ENCODE peak calls at places on chromosomes 12 and 14, in four cellular contexts. H is astrocyte of the cerebellum; P is left lung; X is CD8-positive, alpha-beta T cell. C is an unnamed sample.

GRCh38 chr12:49236423-49236822 is 28.5 kb upstream of the TUBA1C start:
- DNase-seq in H (no peak), P (no peak), X (no peak), C (no peak)

GRCh38 chr14:102986810-102987579 is 64.5 kb downstream of the AMN start:
- DNase-seq in H (peak; percentile 22), P (peak; percentile 13), X (no peak), C (no peak)

GRCh38 chr12:47838286-47838931 is 18.7 kb upstream of the HDAC7 start:
- DNase-seq in H (no peak), P (no peak), X (no peak), C (no peak)

GRCh38 chr12:113439606-113440030 is 17.4 kb downstream of the SDSL start:
- DNase-seq in H (no peak), P (no peak), X (no peak), C (no peak)

GRCh38 chr12:132285991-132286681 is 43.3 kb downstream of the GALNT9 start:
- DNase-seq in H (no peak), P (peak; percentile 59), X (no peak), C (no peak)

GRCh38 chr12:65590318-65590717 is 234.0 kb upstream of the HMGA2 start:
- DNase-seq in H (no peak), P (no peak), X (no peak), C (no peak)

GRCh38 chr14:89060191-89060590 is 235.7 kb downstream of the TTC8 start:
- DNase-seq in H (no peak), P (no peak), X (no peak), C (no peak)

GRCh38 chr12:107976331-107976730 is 152.8 kb upstream of the WSCD2 start:
- DNase-seq in H (no peak), P (no peak), X (no peak), C (no peak)

GRCh38 chr12:56129210-56129691 is 1.2 kb downstream of the ESYT1 start:
- DNase-seq in H (no peak), P (peak; percentile 81), X (peak; percentile 70), C (peak; percentile 78)

GRCh38 chr14:92461891-92462290 is 51.7 kb upstream of the RIN3 start:
- DNase-seq in H (no peak), P (no peak), X (no peak), C (no peak)
- H3K4me3 ChIP-seq in H (no peak overlapping the region), P (peak overlapping the region; percentile 28), X (no peak overlapping the region), C (no peak overlapping the region)

DNA sequence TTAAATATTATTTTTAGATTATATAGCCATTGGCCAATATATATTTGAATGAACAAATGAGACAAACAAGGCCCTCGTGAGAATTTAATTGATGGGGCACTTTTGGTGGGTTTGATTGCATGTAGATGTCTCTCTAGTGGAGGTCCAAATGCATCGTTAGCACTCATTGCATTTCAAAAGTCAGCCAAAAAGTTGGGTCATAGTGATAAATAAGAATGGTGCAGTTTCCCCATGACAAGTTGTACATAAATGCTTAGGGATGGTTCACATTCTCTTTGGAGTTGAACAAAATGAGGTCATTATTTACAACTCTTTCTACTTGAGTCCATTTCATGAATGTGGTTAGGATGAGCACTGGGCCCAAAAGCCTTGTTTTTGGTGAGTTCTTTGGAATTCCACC is 1.0 kb downstream of the BEST3 start:
- DNase-seq in H (no peak), P (no peak), X (no peak), C (no peak)
- H3K4me3 ChIP-seq in H (no peak overlapping the region), P (no peak overlapping the region), X (no peak overlapping the region), C (no peak overlapping the region)

GRCh38 chr12:87806310-87806709 is 222.9 kb downstream of the C12orf50 start:
- DNase-seq in H (no peak), P (no peak), X (no peak), C (no peak)
- H3K4me3 ChIP-seq in H (no peak overlapping the region), P (no peak overlapping the region), X (no peak overlapping the region), C (no peak overlapping the region)

DNA sequence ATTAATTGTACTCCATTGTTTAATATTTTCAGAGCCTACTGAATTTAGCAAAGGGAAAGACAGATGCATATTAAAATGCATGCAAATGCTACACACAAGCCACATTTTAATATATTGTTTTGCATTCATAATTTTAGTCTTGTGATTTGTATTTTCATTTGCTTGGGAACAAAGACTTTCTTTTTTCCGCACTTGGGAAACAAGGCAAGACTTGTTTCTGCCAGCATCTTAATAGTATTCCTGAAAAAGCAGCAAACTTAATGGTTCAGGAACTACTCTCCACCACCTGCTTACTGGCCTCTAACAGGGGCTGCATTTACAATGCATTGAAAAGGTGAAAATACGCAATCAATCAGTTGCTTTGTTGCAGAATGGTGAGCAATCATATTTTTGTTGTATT is 144.0 kb upstream of the BTG1 start:
- DNase-seq in H (no peak), P (no peak), X (no peak), C (no peak)
- H3K4me3 ChIP-seq in H (no peak overlapping the region), P (no peak overlapping the region), X (no peak overlapping the region), C (no peak overlapping the region)

GRCh38 chr14:99561827-99562226 is 42.2 kb downstream of the CCDC85C start:
- DNase-seq in H (no peak), P (no peak), X (no peak), C (no peak)

GRCh38 chr14:99564903-99565259 is 39.1 kb downstream of the CCDC85C start:
- DNase-seq in H (no peak), P (no peak), X (no peak), C (no peak)

GRCh38 chr14:99563749-99564129 is 40.3 kb downstream of the CCDC85C start:
- DNase-seq in H (no peak), P (no peak), X (no peak), C (no peak)

GRCh38 chr14:99564256-99564902 is 39.6 kb downstream of the CCDC85C start:
- DNase-seq in H (peak; percentile 78), P (no peak), X (no peak), C (no peak)

DNA sequence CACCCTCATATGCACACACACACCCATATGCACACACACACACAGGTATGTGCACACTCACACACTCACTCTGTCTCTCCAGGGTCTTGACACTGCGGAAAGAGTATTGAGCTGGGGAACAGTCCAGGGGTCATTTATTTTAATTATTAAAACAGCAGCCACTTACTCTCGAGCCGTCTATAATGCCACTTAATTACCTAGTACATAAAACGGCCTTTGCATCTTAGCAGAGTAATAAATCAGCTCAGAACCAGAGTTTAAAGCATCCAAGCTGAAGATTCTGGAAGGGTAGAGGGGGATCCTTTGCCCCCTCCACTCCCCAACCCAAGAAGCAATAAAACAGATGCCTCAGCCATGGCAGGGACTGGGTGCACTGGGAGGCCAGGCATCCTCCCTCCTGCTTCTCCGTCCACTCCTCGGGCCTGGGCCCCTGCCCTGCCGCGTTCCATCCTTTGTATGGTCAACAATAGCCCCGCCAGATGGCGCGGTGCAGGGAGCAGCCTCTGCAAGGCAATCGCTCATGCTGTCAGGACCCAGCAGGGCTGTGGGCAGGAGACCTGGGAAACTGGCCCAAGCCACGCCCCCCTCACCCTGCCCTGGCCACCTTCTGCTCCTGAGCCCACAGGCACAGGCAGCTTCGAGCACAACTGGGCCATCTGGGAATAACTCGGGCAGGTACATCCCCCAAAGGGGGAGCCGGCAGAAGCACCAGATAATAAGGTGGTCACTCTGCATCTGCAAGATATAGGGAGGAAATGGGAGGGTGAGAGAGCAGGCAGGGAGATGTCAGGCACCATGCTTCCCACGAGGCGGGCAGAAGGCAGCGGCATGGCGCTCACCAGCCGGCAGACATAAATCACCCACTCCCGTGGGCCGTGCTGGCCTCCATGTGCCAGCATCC is 40.9 kb downstream of the CCDC85C start:
- DNase-seq in H (peak; percentile 80), P (peak; percentile 73), X (no peak), C (no peak)
- H3K4me3 ChIP-seq in H (no peak overlapping the region), P (no peak overlapping the region), X (no peak overlapping the region), C (no peak overlapping the region)

GRCh38 chr12:26121323-26121740 is 3.5 kb downstream of the BHLHE41 start:
- DNase-seq in H (no peak), P (no peak), X (no peak), C (no peak)
- H3K4me3 ChIP-seq in H (peak overlapping the region; percentile 66), P (no peak overlapping the region), X (peak overlapping the region; percentile 20), C (no peak overlapping the region)

GRCh38 chr14:75467763-75468162 is 39.9 kb downstream of the JDP2 start:
- DNase-seq in H (no peak), P (no peak), X (no peak), C (no peak)

GRCh38 chr14:75469606-75470237 is 41.9 kb downstream of the JDP2 start:
- DNase-seq in H (no peak), P (peak; percentile 82), X (no peak), C (no peak)

GRCh38 chr14:75471059-75471458 is 43.2 kb downstream of the JDP2 start:
- DNase-seq in H (no peak), P (no peak), X (no peak), C (no peak)

GRCh38 chr14:75470238-75470797 is 42.5 kb downstream of the JDP2 start:
- DNase-seq in H (no peak), P (no peak), X (no peak), C (no peak)

GRCh38 chr14:75469164-75469563 is 41.3 kb downstream of the JDP2 start:
- DNase-seq in H (no peak), P (no peak), X (no peak), C (no peak)
- H3K4me3 ChIP-seq in H (no peak overlapping the region), P (no peak overlapping the region), X (no peak overlapping the region), C (no peak overlapping the region)

DNA sequence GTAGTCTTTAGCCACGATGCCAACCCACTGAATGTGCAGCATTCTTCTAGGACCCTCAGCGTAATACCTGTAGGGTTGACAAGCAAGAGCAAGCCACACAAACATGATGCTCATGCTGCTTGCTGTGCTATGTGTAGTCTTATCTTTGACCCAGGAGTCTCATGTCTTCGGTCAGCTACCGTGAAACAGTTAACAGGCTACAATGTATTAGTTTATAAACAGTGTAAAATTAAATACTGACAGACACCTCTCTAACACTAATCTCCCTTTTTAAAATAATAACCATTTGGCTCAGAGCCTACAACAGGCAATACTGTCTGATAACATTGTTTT is 1.9 kb downstream of the EAPP start:
- DNase-seq in H (no peak), P (no peak), X (no peak), C (no peak)
- H3K4me3 ChIP-seq in H (peak overlapping the region; percentile 74), P (peak overlapping the region; percentile 86), X (no peak overlapping the region), C (no peak overlapping the region)

DNA sequence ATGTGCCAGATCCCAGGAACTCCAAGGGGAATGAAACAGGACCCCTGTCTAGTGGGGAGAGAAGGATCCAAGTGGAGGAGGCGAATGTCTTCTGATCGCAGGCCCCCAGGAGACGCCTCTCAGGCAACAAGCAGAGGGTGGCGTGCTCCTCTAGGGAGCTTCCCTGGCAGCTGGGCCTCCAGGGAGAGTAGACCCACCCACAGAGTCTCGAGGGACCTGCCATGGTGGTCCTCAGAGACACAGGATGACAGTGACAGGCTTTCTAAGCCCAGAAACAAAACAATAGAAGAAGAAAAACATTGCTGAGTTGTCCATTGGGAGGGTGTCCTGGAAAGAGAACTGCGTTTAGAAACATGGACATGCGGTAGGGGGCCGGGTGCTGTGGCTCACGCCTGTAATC is 140.6 kb upstream of the MAP1LC3B2 start:
- DNase-seq in H (no peak), P (no peak), X (no peak), C (no peak)
- H3K4me3 ChIP-seq in H (no peak overlapping the region), P (no peak overlapping the region), X (no peak overlapping the region), C (no peak overlapping the region)

GRCh38 chr14:33404964-33405574 is 466.4 kb downstream of the NPAS3 start:
- DNase-seq in H (no peak), P (no peak), X (no peak), C (no peak)
- H3K4me3 ChIP-seq in H (no peak overlapping the region), P (no peak overlapping the region), X (no peak overlapping the region), C (no peak overlapping the region)